ENCODE peak calls at places on chromosome 6, in nine cellular contexts. P is cardiac fibroblast; J is AG04450; T is mammary epithelial cell; W is glutamatergic neuron; B is lower lobe of right lung; L is neural crest cell; U is CD8-positive, alpha-beta T cell; K is left ventricle myocardium inferior. S is an unnamed sample.

GRCh38 chr6:142088858-142089216 is 43.9 kb upstream of the GJE1 start:
- DNase-seq in P (peak), J (peak), T (peak), W (no peak), B (no peak), L (no peak), U (no peak), K (no peak), S (peak)

GRCh38 chr6:154567695-154568220 is 57.3 kb upstream of the CNKSR3 start:
- DNase-seq in P (no peak), J (no peak), T (no peak), W (no peak), B (no peak), L (no peak), U (no peak), K (no peak), S (no peak)

GRCh38 chr6:169961772-169962561 is 210.5 kb downstream of the ERMARD start:
- DNase-seq in P (no peak), J (no peak), T (no peak), W (peak), B (peak), L (peak), U (peak), K (peak), S (no peak)

GRCh38 chr6:25614052-25614451 is 38.0 kb upstream of the SCGN start:
- DNase-seq in P (no peak), J (no peak), T (no peak), W (no peak), B (no peak), L (no peak), U (no peak), K (no peak), S (no peak)

GRCh38 chr6:134436281-134436815 is 118.4 kb upstream of the SGK1 start:
- DNase-seq in P (peak), J (peak), T (peak), W (no peak), B (peak), L (no peak), U (no peak), K (no peak), S (peak)

GRCh38 chr6:18997375-18997826 is 610.3 kb downstream of the RNF144B start:
- DNase-seq in P (peak), J (no peak), T (peak), W (no peak), B (no peak), L (no peak), U (no peak), K (no peak), S (peak)

GRCh38 chr6:37985355-37985754 is 165.8 kb downstream of the ZFAND3 start:
- DNase-seq in P (no peak), J (no peak), T (no peak), W (no peak), B (no peak), L (no peak), U (peak), K (no peak), S (no peak)

GRCh38 chr6:16168121-16168520 is 39.2 kb downstream of the MYLIP start:
- DNase-seq in P (no peak), J (no peak), T (no peak), W (no peak), B (no peak), L (no peak), U (no peak), K (no peak), S (no peak)

GRCh38 chr6:148448371-148449010 is 105.9 kb downstream of the SASH1 start:
- DNase-seq in P (no peak), J (no peak), T (no peak), W (no peak), B (peak), L (no peak), U (no peak), K (no peak), S (no peak)

GRCh38 chr6:137362878-137363804 is 131.1 kb downstream of the OLIG3 start:
- DNase-seq in P (no peak), J (no peak), T (no peak), W (peak), B (no peak), L (no peak), U (no peak), K (no peak), S (no peak)

GRCh38 chr6:83536034-83536646 is 23.8 kb downstream of the PRSS35 start:
- DNase-seq in P (peak), J (no peak), T (peak), W (peak), B (no peak), L (peak), U (peak), K (no peak), S (peak)
- TF ChIP-seq CTCF in P (peak), J (peak), T (peak), W (peak), B (peak), L (peak), U (peak), K (peak), S (peak)

GRCh38 chr6:46128476-46128875 is 1.3 kb upstream of the ENPP4 start:
- DNase-seq in P (no peak), J (no peak), T (no peak), W (no peak), B (no peak), L (no peak), U (no peak), K (no peak), S (no peak)

GRCh38 chr6:46134216-46134615 is 4.4 kb downstream of the ENPP4 start:
- DNase-seq in P (no peak), J (no peak), T (no peak), W (no peak), B (no peak), L (no peak), U (no peak), K (no peak), S (no peak)

GRCh38 chr6:46130665-46131064 is 876 bp downstream of the ENPP4 start:
- DNase-seq in P (no peak), J (no peak), T (no peak), W (no peak), B (no peak), L (no peak), U (no peak), K (no peak), S (no peak)

GRCh38 chr6:46129301-46129633 is 522 bp upstream of the ENPP4 start:
- DNase-seq in P (no peak), J (no peak), T (no peak), W (no peak), B (no peak), L (no peak), U (no peak), K (no peak), S (no peak)

GRCh38 chr6:46129634-46130505 is at the start of gene ENPP4:
- DNase-seq in P (peak), J (no peak), T (peak), W (peak), B (peak), L (peak), U (peak), K (peak), S (no peak)
- TF ChIP-seq CTCF in P (no peak), J (no peak), T (no peak), W (no peak), B (peak), L (peak), U (no peak), K (peak), S (no peak)

DNA sequence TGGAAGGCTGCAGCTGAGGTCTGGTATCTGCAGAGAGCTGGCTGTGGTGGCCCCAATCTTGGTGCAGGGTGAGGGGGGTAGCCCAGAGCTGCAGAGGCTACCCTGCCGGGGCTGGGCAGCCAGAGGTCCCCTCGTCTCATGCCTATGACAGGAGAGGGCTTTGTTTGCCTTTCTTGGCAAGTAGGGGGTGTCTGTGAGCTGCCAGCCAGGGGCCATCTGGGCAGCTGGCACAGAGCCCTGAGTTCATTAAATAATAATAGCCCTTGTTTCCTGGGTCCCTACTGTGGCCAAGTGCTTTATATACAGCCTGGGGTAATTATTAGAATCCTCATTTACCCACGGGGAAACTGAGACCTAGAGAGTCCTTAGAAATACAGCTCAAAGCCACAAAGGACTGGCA is 66.6 kb downstream of the EZR start:
- DNase-seq in P (peak), J (no peak), T (peak), W (no peak), B (no peak), L (no peak), U (no peak), K (peak), S (no peak)
- TF ChIP-seq CTCF in P (peak), J (peak), T (peak), W (no peak), B (no peak), L (no peak), U (no peak), K (peak), S (no peak)

GRCh38 chr6:5135783-5136376 is 50.7 kb downstream of the PPP1R3G start:
- DNase-seq in P (peak), J (no peak), T (peak), W (peak), B (no peak), L (peak), U (peak), K (no peak), S (peak)

GRCh38 chr6:5133943-5134342 is 48.8 kb downstream of the PPP1R3G start:
- DNase-seq in P (no peak), J (no peak), T (no peak), W (no peak), B (no peak), L (no peak), U (no peak), K (no peak), S (no peak)

GRCh38 chr6:5130135-5130866 is 45.2 kb downstream of the PPP1R3G start:
- DNase-seq in P (no peak), J (no peak), T (no peak), W (no peak), B (no peak), L (no peak), U (no peak), K (no peak), S (no peak)

GRCh38 chr6:5136856-5137255 is 51.7 kb downstream of the PPP1R3G start:
- DNase-seq in P (no peak), J (no peak), T (no peak), W (no peak), B (no peak), L (no peak), U (peak), K (no peak), S (no peak)

GRCh38 chr6:5132741-5133140 is 47.6 kb downstream of the PPP1R3G start:
- DNase-seq in P (peak), J (peak), T (no peak), W (no peak), B (peak), L (no peak), U (peak), K (peak), S (no peak)
- TF ChIP-seq CTCF in P (no peak), J (no peak), T (no peak), W (no peak), B (no peak), L (no peak), U (no peak), K (no peak), S (no peak)

GRCh38 chr6:83097204-83097603 is 29.7 kb downstream of the DOP1A start:
- DNase-seq in P (peak), J (no peak), T (no peak), W (no peak), B (no peak), L (no peak), U (no peak), K (no peak), S (no peak)
- TF ChIP-seq CTCF in P (no peak), J (no peak), T (no peak), W (no peak), B (no peak), L (no peak), U (no peak), K (no peak), S (no peak)

DNA sequence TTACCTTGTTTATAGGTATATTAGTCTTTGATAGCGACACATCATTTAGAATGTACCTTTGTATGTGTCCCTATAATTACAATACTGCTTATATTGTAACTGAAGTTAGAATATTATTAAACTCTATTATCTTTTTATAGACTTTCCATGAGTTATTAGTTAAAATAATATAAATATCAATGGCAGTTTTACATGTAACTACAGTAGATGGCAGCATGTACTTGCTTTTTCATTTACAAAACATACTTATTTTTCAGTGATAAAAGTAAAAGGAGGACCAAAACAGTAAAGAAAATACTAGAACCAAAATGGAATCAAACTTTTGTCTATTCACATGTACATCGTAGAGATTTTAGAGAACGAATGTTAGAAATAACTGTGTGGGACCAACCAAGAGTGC is 364.3 kb downstream of the RIMS1 start:
- DNase-seq in P (peak), J (no peak), T (no peak), W (no peak), B (no peak), L (no peak), U (no peak), K (no peak), S (no peak)
- TF ChIP-seq CTCF in P (no peak), J (no peak), T (no peak), W (no peak), B (no peak), L (no peak), U (no peak), K (no peak), S (no peak)

DNA sequence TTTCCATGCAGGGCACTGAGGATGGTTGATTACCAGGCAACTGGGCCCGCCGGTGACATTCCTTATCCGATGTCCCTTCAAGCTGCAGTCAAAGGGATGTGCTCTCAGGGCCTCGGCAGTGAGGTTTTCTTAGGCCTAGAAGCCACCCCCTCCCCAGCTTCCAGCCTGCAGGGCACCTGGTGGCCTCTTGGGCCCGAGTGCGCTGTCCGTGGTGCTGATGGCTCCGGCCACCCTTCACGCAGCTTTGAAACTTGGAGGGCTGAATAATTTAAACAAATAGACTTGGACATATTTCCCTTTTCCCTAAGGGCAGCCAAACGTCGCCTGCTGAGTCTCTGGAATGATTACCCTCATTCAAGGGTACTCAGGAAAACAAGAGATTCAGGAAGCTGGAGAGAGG is 8.9 kb upstream of the MLN start:
- DNase-seq in P (peak), J (no peak), T (peak), W (peak), B (peak), L (peak), U (peak), K (peak), S (peak)
- TF ChIP-seq CTCF in P (peak), J (peak), T (peak), W (no peak), B (peak), L (peak), U (no peak), K (peak), S (peak)